ENCODE peak calls at places on chromosomes 12 and 14, in eight cellular contexts. Z is HCT116, V is cardiac muscle cell, Q is suprapubic skin, L is pancreas, G is upper lobe of right lung, O is astrocyte, I is right lobe of liver. N is an unnamed sample.

GRCh38 chr14:33686218-33686617 is 264.7 kb downstream of the EGLN3 start:
- DNase-seq in L (no peak), Z (no peak), V (no peak), Q (no peak), G (no peak), O (peak; percentile 89), I (no peak), N (no peak)

GRCh38 chr12:11863988-11864387 is 206.8 kb upstream of the BCL2L14 start:
- DNase-seq in Z (no peak), O (no peak), Q (no peak), G (no peak), V (no peak), L (no peak), I (no peak), N (no peak)

GRCh38 chr12:19695244-19696098 is 256.2 kb downstream of the AEBP2 start:
- DNase-seq in L (no peak), G (no peak), V (no peak), Z (no peak), Q (no peak), I (no peak), O (peak; percentile 68), N (no peak)

GRCh38 chr14:51092965-51093364 is 1.9 kb downstream of the TRIM9 start:
- DNase-seq in V (no peak), Q (no peak), O (no peak), I (no peak), G (no peak), L (no peak), Z (no peak), N (no peak)

GRCh38 chr12:45205165-45205825 is 10.6 kb upstream of the ANO6 start:
- DNase-seq in V (no peak), I (no peak), L (no peak), O (no peak), Q (no peak), Z (no peak), G (no peak), N (no peak)

GRCh38 chr12:58728397-58728796 is 191.9 kb downstream of the LRIG3 start:
- DNase-seq in Z (no peak), G (no peak), O (peak; percentile 37), Q (no peak), V (no peak), I (no peak), L (no peak), N (no peak)

GRCh38 chr14:71319646-71320045 is 412.4 kb downstream of the PCNX1 start:
- DNase-seq in Q (no peak), L (no peak), V (peak; percentile 20), Z (no peak), G (no peak), I (no peak), O (no peak), N (peak; percentile 35)

GRCh38 chr12:57483466-57483865 is 3.8 kb upstream of the ARHGAP9 start:
- DNase-seq in V (no peak), I (no peak), L (no peak), Z (no peak), O (peak; percentile 80), G (no peak), Q (no peak), N (no peak)

GRCh38 chr12:19440019-19440858 is 947 bp downstream of the AEBP2 start:
- DNase-seq in G (peak; percentile 78), I (peak; percentile 74), O (peak; percentile 27), V (peak; percentile 66), Z (peak; percentile 22), L (peak; percentile 51), Q (peak; percentile 84), N (peak; percentile 56)

GRCh38 chr12:65986047-65986446 is 144.5 kb downstream of the LLPH start:
- DNase-seq in V (no peak), I (no peak), G (no peak), O (no peak), Z (no peak), L (no peak), Q (no peak), N (no peak)

GRCh38 chr12:116217045-116217444 is 60.4 kb downstream of the MED13L start:
- DNase-seq in O (no peak), Z (no peak), V (no peak), I (no peak), G (no peak), L (no peak), Q (no peak), N (no peak)

GRCh38 chr12:116215021-116215420 is 62.5 kb downstream of the MED13L start:
- DNase-seq in Q (no peak), L (no peak), Z (no peak), O (no peak), G (no peak), V (no peak), I (no peak), N (no peak)

GRCh38 chr12:116213014-116213413 is 64.5 kb downstream of the MED13L start:
- DNase-seq in O (no peak), I (no peak), Q (no peak), Z (no peak), L (no peak), V (no peak), G (no peak), N (no peak)

GRCh38 chr12:116213885-116214527 is 63.5 kb downstream of the MED13L start:
- DNase-seq in L (no peak), Q (no peak), G (no peak), V (no peak), Z (no peak), O (no peak), I (no peak), N (no peak)

DNA sequence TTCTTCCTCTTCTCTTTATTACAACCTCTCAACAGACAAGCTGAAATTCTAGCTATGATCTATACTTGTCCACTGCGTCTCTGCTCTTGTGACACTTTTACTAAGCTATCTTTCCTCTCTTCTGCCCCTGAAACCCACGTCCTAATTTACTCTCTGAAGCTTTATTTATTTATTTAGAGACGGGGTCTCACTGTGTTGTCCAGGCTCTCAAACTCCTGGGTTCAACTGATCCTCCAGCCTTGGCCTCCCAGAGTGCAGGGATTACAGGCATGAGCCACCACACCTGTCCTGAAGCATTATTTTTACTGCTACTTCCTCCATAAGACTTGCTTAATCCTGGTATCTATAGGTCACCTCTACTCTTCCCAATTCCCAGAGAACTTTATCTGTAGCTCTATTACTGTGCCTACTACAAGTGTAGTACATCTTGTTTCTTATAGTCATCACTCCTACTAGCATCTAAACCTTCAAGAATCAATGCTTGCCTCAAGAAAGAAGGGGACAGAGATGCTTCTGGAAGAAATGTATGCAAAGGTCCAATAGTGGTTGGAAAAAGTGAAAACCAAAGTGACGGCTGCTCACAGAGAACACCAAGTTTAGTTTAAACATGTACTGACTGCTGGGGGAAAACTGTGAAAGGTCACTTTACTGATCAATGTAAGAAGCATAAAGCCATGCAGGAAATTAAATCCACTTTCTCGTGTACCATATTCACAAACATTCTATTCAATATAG is 61.3 kb downstream of the MED13L start:
- DNase-seq in Z (no peak), Q (no peak), G (no peak), O (no peak), L (no peak), V (no peak), I (no peak), N (no peak)
- H3K36me3 ChIP-seq in Z (no peaks in the 10 kb centered on the region), Q (no peaks in the 10 kb centered on the region), G (no peaks in the 10 kb centered on the region), O (no peaks in the 10 kb centered on the region), L (no peaks in the 10 kb centered on the region), V (no peaks in the 10 kb centered on the region), I (no peaks in the 10 kb centered on the region), N (no peaks in the 10 kb centered on the region)

GRCh38 chr14:21084396-21084795 is 14.1 kb downstream of the ZNF219 start:
- DNase-seq in I (no peak), G (no peak), L (no peak), O (no peak), V (no peak), Z (no peak), Q (no peak), N (no peak)
- H3K36me3 ChIP-seq in I (no peaks in the 10 kb centered on the region), G (peaks cover 75% of the 10 kb centered on the region), L (peaks cover 46% of the 10 kb centered on the region), O (peaks cover 49% of the 10 kb centered on the region), V (peaks cover 33% of the 10 kb centered on the region), Z (no peaks in the 10 kb centered on the region), Q (peaks cover 71% of the 10 kb centered on the region), N (peaks cover 2% of the 10 kb centered on the region)

DNA sequence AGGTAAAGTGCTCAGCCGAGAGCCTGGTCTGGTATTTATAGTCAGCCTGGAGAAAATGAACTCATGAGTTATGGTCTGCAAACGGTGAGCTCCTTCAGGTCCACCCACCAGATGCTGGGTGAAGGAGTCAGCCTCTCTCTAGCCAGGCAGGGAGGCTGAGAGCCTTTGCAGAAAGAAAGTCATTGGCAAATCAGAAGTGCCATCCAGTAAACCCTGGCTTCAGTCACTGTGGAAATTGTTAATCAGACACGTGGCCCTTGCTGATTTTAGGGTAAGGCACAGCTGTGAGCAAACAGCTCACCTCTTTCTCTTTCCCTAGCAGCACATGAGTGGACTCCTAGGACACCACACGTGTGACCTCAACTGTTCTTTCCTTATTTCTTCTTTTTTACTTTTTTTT is 44.9 kb downstream of the CHST11 start:
- DNase-seq in Z (no peak), V (no peak), Q (no peak), O (no peak), G (no peak), I (no peak), L (no peak), N (no peak)
- H3K36me3 ChIP-seq in Z (no peaks in the 10 kb centered on the region), V (no peaks in the 10 kb centered on the region), Q (no peaks in the 10 kb centered on the region), O (no peaks in the 10 kb centered on the region), G (no peaks in the 10 kb centered on the region), I (no peaks in the 10 kb centered on the region), L (no peaks in the 10 kb centered on the region), N (no peaks in the 10 kb centered on the region)

GRCh38 chr12:48119834-48120195 is 651 bp downstream of the PFKM start:
- DNase-seq in Z (no peak), L (no peak), O (peak; percentile 22), Q (no peak), G (no peak), I (no peak), V (peak; percentile 34), N (no peak)

GRCh38 chr12:48119078-48119833 is at the start of gene PFKM:
- DNase-seq in Q (peak; percentile 87), G (peak; percentile 82), V (peak; percentile 92), Z (peak; percentile 87), L (peak; percentile 70), I (no peak), O (peak; percentile 89), N (peak; percentile 95)

GRCh38 chr12:48123169-48123568 is 4.0 kb downstream of the PFKM start:
- DNase-seq in L (no peak), O (no peak), Q (no peak), G (no peak), Z (no peak), V (no peak), I (no peak), N (no peak)

GRCh38 chr12:48121522-48121921 is 2.4 kb downstream of the PFKM start:
- DNase-seq in Q (no peak), Z (no peak), V (no peak), G (no peak), O (no peak), I (no peak), L (no peak), N (no peak)

DNA sequence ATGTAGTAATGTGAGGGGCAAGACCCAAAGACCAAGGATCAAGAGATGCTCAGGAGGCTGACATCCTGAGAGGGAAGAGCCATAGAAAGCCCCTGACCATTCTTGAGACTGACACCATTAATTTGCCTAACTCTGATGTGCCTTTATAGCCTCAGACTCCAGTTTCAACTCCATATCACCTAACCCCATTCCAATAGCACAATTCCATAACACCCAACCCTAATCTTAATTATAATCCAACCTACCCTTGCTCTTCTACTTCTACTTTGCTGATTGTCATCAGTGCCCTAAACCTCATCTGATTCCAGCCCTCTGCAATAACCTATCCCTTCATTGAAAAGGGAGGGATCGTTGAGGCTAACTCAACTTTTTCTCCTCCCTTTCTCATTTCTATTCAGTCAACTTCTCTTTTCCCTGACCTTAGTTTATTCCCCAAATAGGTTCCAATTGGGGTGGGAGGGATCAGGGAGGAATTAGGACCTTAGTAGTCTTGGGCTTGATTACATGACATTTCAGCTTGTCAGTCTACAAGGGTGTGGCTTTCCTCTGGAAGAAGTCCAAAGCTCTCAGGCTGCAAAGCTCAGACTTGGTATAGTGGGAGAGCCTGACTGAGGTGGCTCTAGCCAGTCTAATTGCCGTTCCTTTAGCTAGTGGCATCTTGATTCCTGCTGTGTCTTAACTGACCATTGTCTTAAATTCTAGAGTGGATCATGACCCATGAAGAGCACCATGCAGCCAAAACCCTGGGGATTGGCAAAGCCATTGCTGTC is 3.1 kb downstream of the PFKM start:
- DNase-seq in I (no peak), V (no peak), O (no peak), G (no peak), L (no peak), Z (no peak), Q (no peak), N (no peak)
- H3K36me3 ChIP-seq in I (no peaks in the 10 kb centered on the region), V (peaks cover 7% of the 10 kb centered on the region), O (peaks cover 31% of the 10 kb centered on the region), G (peaks cover 16% of the 10 kb centered on the region), L (no peaks in the 10 kb centered on the region), Z (peaks cover 29% of the 10 kb centered on the region), Q (peaks cover 17% of the 10 kb centered on the region), N (no peaks in the 10 kb centered on the region)

N was measured in Caco-2.